ENCODE peak calls at places on chromosomes 13 and 19, in seven cellular contexts. C, J, Z, I, G, V and U are unnamed samples.
A peak's percentile ranks its signal among the peaks of the same experiment; 100 is the strongest.

GRCh38 chr19:409006-409514 is at the start of gene C2CD4C:
- DNase-seq in Z (peak; percentile 71), V (no peak), G (peak; percentile 45), I (no peak), C (peak; percentile 31), J (no peak), U (no peak)

GRCh38 chr19:30231408-30232318 is 140.5 kb upstream of the ZNF536 start:
- DNase-seq in G (no peak), Z (no peak), C (no peak), V (no peak), I (no peak), J (no peak), U (no peak)

GRCh38 chr19:34155686-34156085 is 16.6 kb upstream of the LSM14A start:
- DNase-seq in Z (no peak), G (no peak), C (no peak), J (peak; percentile 8), V (no peak), I (no peak), U (no peak)

GRCh38 chr13:97254809-97255208 is 32.7 kb downstream of the MBNL2 start:
- DNase-seq in J (no peak), V (no peak), C (no peak), I (no peak), Z (no peak), G (no peak), U (no peak)

GRCh38 chr13:62920181-62920580 is 1504.5 kb upstream of the PCDH20 start:
- DNase-seq in Z (no peak), J (no peak), G (no peak), V (no peak), C (no peak), I (no peak), U (no peak)

GRCh38 chr19:18649371-18650047 is 12.7 kb downstream of the KLHL26 start:
- DNase-seq in V (peak; percentile 86), Z (peak; percentile 46), J (peak; percentile 51), G (peak; percentile 69), C (no peak), I (peak; percentile 72), U (no peak)

GRCh38 chr13:109568273-109568900 is 218.0 kb downstream of the IRS2 start:
- DNase-seq in C (no peak), I (no peak), V (no peak), Z (no peak), G (no peak), J (no peak), U (no peak)

GRCh38 chr19:40358773-40359172 is 10.3 kb downstream of the PLD3 start:
- DNase-seq in I (no peak), C (no peak), G (peak; percentile 64), J (no peak), Z (no peak), V (no peak), U (no peak)

GRCh38 chr13:113926951-113927660 is 46.8 kb downstream of the C13orf46 start:
- DNase-seq in J (no peak), Z (no peak), V (peak; percentile 64), I (peak; percentile 29), C (peak; percentile 24), G (peak; percentile 31), U (no peak)

GRCh38 chr13:32323912-32324311 is 8.6 kb downstream of the BRCA2 start:
- DNase-seq in G (no peak), J (peak; percentile 45), C (no peak), V (no peak), I (no peak), Z (no peak), U (no peak)

GRCh38 chr19:38073806-38074685 is 150.0 kb downstream of the DPF1 start:
- DNase-seq in J (no peak), V (no peak), I (no peak), G (no peak), Z (peak; percentile 90), C (no peak), U (no peak)

GRCh38 chr19:1616875-1617274 is 11.6 kb upstream of the UQCR11 start:
- DNase-seq in I (no peak), J (no peak), Z (no peak), V (no peak), C (no peak), G (no peak), U (no peak)

GRCh38 chr19:51317381-51317780 is 5.9 kb downstream of the IGLON5 start:
- DNase-seq in V (no peak), I (no peak), G (peak; percentile 24), C (no peak), Z (no peak), J (no peak), U (no peak)

GRCh38 chr13:44873486-44873885 is 115.8 kb downstream of the NUFIP1 start:
- DNase-seq in V (no peak), I (no peak), Z (no peak), J (no peak), G (no peak), C (no peak), U (no peak)

GRCh38 chr13:112442483-112443090 is 66.4 kb downstream of the SPACA7 start:
- DNase-seq in G (no peak), C (peak; percentile 48), I (no peak), V (no peak), Z (peak; percentile 29), J (no peak), U (no peak)

GRCh38 chr19:2630352-2631001 is 72.0 kb downstream of the GNG7 start:
- DNase-seq in G (no peak), V (no peak), Z (no peak), J (no peak), C (no peak), I (no peak), U (no peak)

GRCh38 chr19:45591638-45592005 is 7.0 kb upstream of the OPA3 start:
- DNase-seq in C (no peak), G (no peak), J (no peak), I (no peak), V (no peak), Z (no peak), U (no peak)

GRCh38 chr19:45589768-45590167 is 5.2 kb upstream of the OPA3 start:
- DNase-seq in V (no peak), J (no peak), G (no peak), C (no peak), Z (no peak), I (no peak), U (no peak)

GRCh38 chr19:45590300-45591003 is 5.8 kb upstream of the OPA3 start:
- DNase-seq in C (no peak), G (no peak), Z (no peak), J (no peak), V (no peak), I (no peak), U (no peak)

GRCh38 chr19:45592366-45592765 is 7.8 kb upstream of the OPA3 start:
- DNase-seq in C (no peak), V (no peak), Z (no peak), I (no peak), J (no peak), G (no peak), U (no peak)

GRCh38 chr19:45591004-45591637 is 6.5 kb upstream of the OPA3 start:
- DNase-seq in C (peak; percentile 83), V (no peak), G (peak; percentile 78), J (no peak), I (no peak), Z (peak; percentile 78), U (no peak)
- H3K27me3 ChIP-seq in C (no peaks in the 10 kb centered on the region), V (peaks cover 48% of the 10 kb centered on the region), G (no peaks in the 10 kb centered on the region), J (no peaks in the 10 kb centered on the region), I (no peaks in the 10 kb centered on the region), Z (peaks cover 49% of the 10 kb centered on the region), U (no peaks in the 10 kb centered on the region)

DNA sequence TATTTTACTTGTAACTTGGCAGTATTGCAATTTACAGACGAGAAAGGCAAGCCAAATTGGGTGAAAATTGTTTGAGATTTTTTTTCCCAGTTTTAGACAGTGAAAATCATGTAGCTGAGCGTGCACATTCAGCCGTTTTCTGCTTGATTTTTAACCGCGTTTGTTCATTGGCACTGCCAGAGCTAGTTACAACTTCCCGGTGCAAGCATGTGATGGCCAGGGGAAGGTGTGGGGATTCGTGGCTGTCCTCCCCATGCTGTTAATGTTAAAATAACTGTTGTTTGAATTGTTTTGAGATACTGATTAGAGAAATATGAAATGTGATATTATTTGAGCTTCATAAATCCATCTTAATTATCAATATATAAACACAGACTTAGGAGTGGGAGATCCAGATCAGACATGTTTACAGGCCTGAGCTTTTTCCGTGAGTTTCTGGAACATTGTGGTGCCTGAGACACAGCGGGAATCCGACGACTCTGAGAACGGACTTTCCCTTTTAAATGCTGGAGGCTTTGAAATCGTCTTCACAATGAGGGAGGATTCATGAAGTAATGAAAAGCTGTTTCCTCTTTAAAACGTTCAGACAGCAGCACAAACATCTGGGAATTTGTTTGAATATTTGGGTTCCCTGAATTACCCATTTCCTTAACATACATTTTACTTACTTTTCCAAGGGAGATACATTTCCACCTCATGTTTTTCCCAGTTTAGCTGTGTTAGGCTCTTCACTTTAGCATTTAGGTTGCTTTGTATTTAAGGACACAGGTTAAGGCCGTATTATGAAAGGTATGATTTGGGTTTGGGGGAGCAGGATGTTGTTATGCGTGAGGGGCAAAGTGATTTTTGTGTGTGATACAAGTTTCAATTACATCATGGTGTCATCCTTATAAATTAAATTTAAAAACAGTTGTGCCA is 125.8 kb downstream of the KCNRG start:
- DNase-seq in C (no peak), I (no peak), Z (peak; percentile 71), V (no peak), J (no peak), G (no peak), U (no peak)
- H3K27me3 ChIP-seq in C (no peaks in the 10 kb centered on the region), I (no peaks in the 10 kb centered on the region), Z (peaks cover 16% of the 10 kb centered on the region), V (no peaks in the 10 kb centered on the region), J (no peaks in the 10 kb centered on the region), G (no peaks in the 10 kb centered on the region), U (no peaks in the 10 kb centered on the region)

DNA sequence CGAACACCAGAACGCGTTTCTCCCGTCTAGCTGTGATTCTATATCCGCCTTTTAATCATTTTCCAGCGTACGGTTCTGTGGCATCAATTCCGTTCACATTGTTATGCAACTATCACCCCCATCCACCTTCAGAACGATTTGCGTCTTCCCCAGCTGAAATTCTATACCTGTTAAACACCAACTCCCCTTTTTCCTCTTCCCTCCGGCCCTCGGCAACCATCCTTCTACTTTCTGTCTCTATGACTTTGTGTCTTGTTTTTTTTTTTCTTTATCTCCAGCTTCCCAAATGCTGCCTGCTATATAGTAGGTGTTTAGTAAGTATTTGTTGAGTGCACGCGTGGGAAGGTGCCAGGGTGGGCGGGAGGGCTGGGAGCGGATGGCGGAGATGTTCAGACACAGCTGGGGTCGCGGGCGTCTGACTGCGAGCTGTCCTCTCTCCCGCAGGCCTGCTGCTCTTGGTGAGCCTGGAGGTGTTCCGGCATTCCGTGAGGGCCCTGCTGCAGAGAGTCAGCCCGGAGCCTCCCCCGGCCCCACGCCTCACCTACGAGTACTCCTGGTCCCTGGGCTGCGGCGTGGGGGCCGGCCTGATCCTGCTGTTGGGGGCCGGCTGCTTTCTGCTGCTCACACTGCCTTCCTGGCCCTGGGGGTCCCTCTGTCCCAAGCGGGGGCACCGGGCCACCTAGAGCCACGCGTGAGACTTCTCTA is 20.2 kb downstream of the CACNG6 start:
- DNase-seq in I (no peak), V (no peak), J (no peak), Z (peak; percentile 34), G (no peak), C (no peak), U (no peak)
- H3K27me3 ChIP-seq in I (no peaks in the 10 kb centered on the region), V (peaks cover 97% of the 10 kb centered on the region), J (no peaks in the 10 kb centered on the region), Z (no peaks in the 10 kb centered on the region), G (no peaks in the 10 kb centered on the region), C (no peaks in the 10 kb centered on the region), U (peaks cover 4% of the 10 kb centered on the region)

DNA sequence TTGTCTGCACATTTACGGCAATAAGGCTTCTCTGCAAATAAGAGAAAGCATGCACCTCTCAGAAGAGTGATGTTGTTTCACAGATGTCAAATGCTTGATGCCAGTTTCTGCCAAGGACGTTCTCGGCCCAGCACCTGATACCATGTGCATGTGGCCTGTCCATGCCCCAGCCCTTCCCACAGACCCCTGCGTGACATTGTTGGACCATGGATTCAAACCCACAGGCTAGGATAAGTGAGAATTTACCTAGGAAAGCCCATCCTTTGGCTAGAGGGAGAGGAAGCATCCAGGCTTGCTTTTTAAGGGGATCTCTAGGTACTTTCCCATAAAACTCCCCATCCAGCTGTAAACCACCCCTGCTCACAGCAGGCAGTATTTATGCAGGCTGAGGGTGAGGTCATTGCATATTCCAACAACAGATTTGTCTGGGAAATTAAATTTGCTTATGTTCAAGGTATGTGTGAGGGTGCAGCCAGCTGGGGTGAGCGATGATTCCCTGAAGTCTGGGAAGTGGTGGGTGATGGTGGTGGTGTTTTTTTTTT is 96.2 kb upstream of the C1QTNF9B start:
- DNase-seq in Z (no peak), I (no peak), V (no peak), J (peak; percentile 27), C (no peak), G (no peak), U (no peak)
- H3K27me3 ChIP-seq in Z (no peaks in the 10 kb centered on the region), I (no peaks in the 10 kb centered on the region), V (no peaks in the 10 kb centered on the region), J (no peaks in the 10 kb centered on the region), C (no peaks in the 10 kb centered on the region), G (no peaks in the 10 kb centered on the region), U (peaks cover 4% of the 10 kb centered on the region)